ENCODE peak calls at places on chromosomes 11 and 22, in six cellular contexts. X, Q, I, C, D and P are unnamed samples.
A peak's percentile ranks its signal among the peaks of the same experiment; 100 is the strongest.

GRCh38 chr22:37020192-37020479 is 594 bp downstream of the MPST start:
- DNase-seq in X (peak; percentile 55), Q (no peak), I (no peak), C (peak; percentile 64), D (no peak), P (no peak)

GRCh38 chr22:35540600-35541253 is at the start of gene RASD2:
- DNase-seq in X (peak; percentile 48), Q (peak; percentile 69), I (peak; percentile 45), C (peak; percentile 28), D (no peak), P (no peak)

GRCh38 chr11:130131957-130132850 is 27.4 kb upstream of the ST14 start:
- DNase-seq in X (peak; percentile 50), Q (peak; percentile 59), I (no peak), C (peak; percentile 39), D (no peak), P (no peak)

GRCh38 chr11:64011371-64011770 is 24.4 kb upstream of the FLRT1 start:
- DNase-seq in X (no peak), Q (no peak), I (no peak), C (no peak), D (no peak), P (no peak)

GRCh38 chr22:19448739-19449421 is 1.4 kb upstream of the C22orf39 start:
- DNase-seq in X (no peak), Q (no peak), I (no peak), C (no peak), D (no peak), P (no peak)

GRCh38 chr22:20514658-20515406 is 7.4 kb downstream of the MED15 start:
- DNase-seq in X (no peak), Q (no peak), I (no peak), C (no peak), D (no peak), P (no peak)

GRCh38 chr22:45720875-45721378 is 49.3 kb downstream of the ATXN10 start:
- DNase-seq in X (no peak), Q (no peak), I (no peak), C (no peak), D (no peak), P (no peak)

GRCh38 chr11:75593337-75593915 is 31.4 kb downstream of the SERPINH1 start:
- DNase-seq in X (no peak), Q (no peak), I (no peak), C (no peak), D (no peak), P (no peak)

GRCh38 chr11:74444173-74444832 is 23.0 kb downstream of the KCNE3 start:
- DNase-seq in X (no peak), Q (no peak), I (no peak), C (no peak), D (no peak), P (no peak)

GRCh38 chr22:46502776-46503175 is 34.6 kb downstream of the CELSR1 start:
- DNase-seq in X (no peak), Q (no peak), I (no peak), C (no peak), D (no peak), P (no peak)

GRCh38 chr22:46813816-46814597 is 51.6 kb downstream of the TBC1D22A start:
- DNase-seq in X (no peak), Q (no peak), I (no peak), C (no peak), D (no peak), P (peak; percentile 76)

GRCh38 chr11:70240337-70240736 is 30.2 kb upstream of the PPFIA1 start:
- DNase-seq in X (no peak), Q (no peak), I (no peak), C (no peak), D (no peak), P (no peak)

GRCh38 chr11:122137081-122137793 is 21.2 kb upstream of the BLID start:
- DNase-seq in X (no peak), Q (no peak), I (no peak), C (no peak), D (no peak), P (no peak)

GRCh38 chr11:122141757-122142156 is 25.7 kb upstream of the BLID start:
- DNase-seq in X (no peak), Q (no peak), I (no peak), C (no peak), D (no peak), P (no peak)

GRCh38 chr11:122140535-122140934 is 24.5 kb upstream of the BLID start:
- DNase-seq in X (no peak), Q (no peak), I (no peak), C (no peak), D (no peak), P (no peak)

GRCh38 chr11:122139595-122139866 is 23.5 kb upstream of the BLID start:
- DNase-seq in X (no peak), Q (no peak), I (no peak), C (no peak), D (no peak), P (no peak)

DNA sequence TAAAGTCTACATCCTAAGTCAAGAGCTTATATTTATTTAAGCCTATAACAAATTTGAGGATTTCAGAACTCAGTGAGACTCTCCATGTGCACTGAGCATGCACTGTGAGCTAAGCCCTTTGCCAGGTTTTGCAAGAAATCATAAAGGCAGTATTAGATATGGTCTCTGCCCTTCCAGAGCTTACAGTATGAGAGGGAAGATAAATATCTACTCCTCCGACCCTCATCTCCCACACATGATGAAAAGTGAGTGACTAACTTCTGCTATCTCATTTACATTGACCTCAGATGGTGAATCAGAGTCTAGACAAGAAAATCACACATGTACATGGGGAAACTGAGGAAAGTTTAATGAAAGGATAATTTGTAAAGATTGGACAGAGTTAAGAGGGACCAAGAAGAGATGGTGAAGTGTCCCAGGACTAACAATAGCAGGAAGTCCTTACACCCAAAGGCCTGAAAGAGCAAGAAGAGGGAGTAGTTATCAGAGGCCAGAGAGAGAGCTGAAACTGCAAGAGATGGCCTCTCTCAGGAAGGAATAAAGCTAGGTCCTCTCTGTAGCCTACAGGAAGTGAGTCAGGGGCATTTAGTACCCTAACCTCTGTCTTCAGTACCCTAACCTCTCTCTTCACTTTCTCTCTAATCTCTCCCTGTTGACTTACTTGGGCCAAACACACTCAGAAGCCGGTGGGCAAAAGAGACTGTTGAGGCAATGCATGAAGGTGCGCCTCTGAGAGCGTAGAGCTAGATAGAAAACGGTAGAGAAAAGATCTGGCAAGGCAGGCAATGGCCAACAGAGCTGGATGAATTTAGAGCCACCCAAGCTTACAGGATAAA is 23.0 kb upstream of the BLID start:
- DNase-seq in X (no peak), Q (no peak), I (no peak), C (no peak), D (no peak), P (no peak)
- H3K27ac ChIP-seq in X (no peak overlapping the region), Q (no peak overlapping the region), I (no peak overlapping the region), C (no peak overlapping the region), D (no peak overlapping the region), P (peak overlapping the region; percentile 57)

DNA sequence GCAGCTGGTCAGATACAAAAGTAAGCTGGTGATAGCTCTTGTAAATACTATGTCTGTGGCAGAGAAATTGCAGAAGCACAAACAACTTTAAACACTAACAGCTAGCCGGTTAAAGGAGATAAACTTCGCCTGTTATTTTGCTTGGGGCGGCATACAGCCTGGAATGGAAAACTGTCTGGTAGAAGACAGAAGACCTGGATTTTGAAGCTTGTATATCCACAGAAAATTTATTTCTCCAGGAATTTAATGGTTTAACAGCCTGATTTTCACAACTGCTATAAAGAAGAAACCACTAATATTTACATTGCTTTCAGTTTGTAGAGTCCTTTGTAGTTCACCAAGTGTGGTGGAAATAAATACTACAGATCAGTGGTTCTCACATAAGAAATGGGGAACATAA is 65.3 kb upstream of the FIBIN start:
- DNase-seq in X (no peak), Q (no peak), I (no peak), C (no peak), D (no peak), P (no peak)
- H3K27ac ChIP-seq in X (no peak overlapping the region), Q (no peak overlapping the region), I (no peak overlapping the region), C (no peak overlapping the region), D (no peak overlapping the region), P (no peak overlapping the region)

GRCh38 chr22:49958961-49959781 is 1.4 kb upstream of the PIM3 start:
- DNase-seq in X (peak; percentile 50), Q (no peak), I (peak; percentile 33), C (no peak), D (peak; percentile 50), P (peak; percentile 75)
- H3K27ac ChIP-seq in X (peak overlapping the region; percentile 99), Q (peak overlapping the region; percentile 93), I (peak overlapping the region; percentile 96), C (peak overlapping the region; percentile 95), D (peak overlapping the region; percentile 94), P (no peak overlapping the region)

GRCh38 chr11:66840317-66841091 is 2.7 kb upstream of the RCE1 start:
- DNase-seq in X (no peak), Q (no peak), I (no peak), C (no peak), D (no peak), P (no peak)
- H3K27ac ChIP-seq in X (no peak overlapping the region), Q (no peak overlapping the region), I (no peak overlapping the region), C (no peak overlapping the region), D (no peak overlapping the region), P (no peak overlapping the region)